ENCODE peak calls at places on chromosomes 6 and 20, in seven cellular contexts. I, Y, P, V, X, K and D are unnamed samples.

GRCh38 chr20:10649817-10650200 is 24.0 kb downstream of the JAG1 start:
- DNase-seq in I (no peak), Y (no peak), P (no peak), V (no peak), X (peak; percentile 83), K (no peak), D (no peak)

GRCh38 chr20:19718880-19719279 is 39.2 kb upstream of the RIN2 start:
- DNase-seq in I (no peak), Y (no peak), P (no peak), V (no peak), X (no peak), K (no peak), D (no peak)

GRCh38 chr6:106194949-106195919 is 109.1 kb downstream of the PRDM1 start:
- DNase-seq in I (no peak), Y (no peak), P (no peak), V (peak; percentile 71), X (no peak), K (no peak), D (peak; percentile 88)

GRCh38 chr6:166836785-166837718 is 119.3 kb downstream of the RNASET2 start:
- DNase-seq in I (no peak), Y (no peak), P (no peak), V (no peak), X (no peak), K (no peak), D (no peak)

GRCh38 chr20:25222461-25223178 is 25.3 kb upstream of the PYGB start:
- DNase-seq in I (no peak), Y (no peak), P (no peak), V (no peak), X (no peak), K (no peak), D (no peak)

GRCh38 chr6:130853555-130854183 is 26.5 kb downstream of the SMLR1 start:
- DNase-seq in I (no peak), Y (no peak), P (no peak), V (peak; percentile 86), X (peak; percentile 56), K (no peak), D (peak; percentile 76)

GRCh38 chr6:15672291-15672690 is 9.5 kb upstream of the DTNBP1 start:
- DNase-seq in I (no peak), Y (no peak), P (peak; percentile 43), V (no peak), X (no peak), K (no peak), D (no peak)

GRCh38 chr6:35273822-35274559 is 14.5 kb downstream of the ZNF76 start:
- DNase-seq in I (no peak), Y (no peak), P (no peak), V (peak; percentile 30), X (no peak), K (no peak), D (no peak)

GRCh38 chr6:137903933-137904821 is 37.1 kb downstream of the TNFAIP3 start:
- DNase-seq in I (no peak), Y (no peak), P (no peak), V (peak; percentile 71), X (no peak), K (no peak), D (peak; percentile 59)

GRCh38 chr20:53723045-53723444 is 129.4 kb upstream of the ZNF217 start:
- DNase-seq in I (no peak), Y (no peak), P (no peak), V (no peak), X (no peak), K (no peak), D (no peak)

GRCh38 chr6:56040271-56040670 is 164.9 kb upstream of the BMP5 start:
- DNase-seq in I (no peak), Y (no peak), P (no peak), V (peak; percentile 73), X (no peak), K (no peak), D (peak; percentile 53)

GRCh38 chr6:112332274-112332673 is 14.9 kb upstream of the RFPL4B start:
- DNase-seq in I (no peak), Y (no peak), P (no peak), V (peak; percentile 77), X (no peak), K (no peak), D (peak; percentile 87)

GRCh38 chr20:44111712-44112335 is 75.2 kb downstream of the JPH2 start:
- DNase-seq in I (no peak), Y (no peak), P (peak; percentile 20), V (peak; percentile 15), X (no peak), K (no peak), D (peak; percentile 17)

GRCh38 chr6:97677626-97678025 is 394.6 kb upstream of the MMS22L start:
- DNase-seq in I (no peak), Y (no peak), P (no peak), V (no peak), X (no peak), K (no peak), D (no peak)

GRCh38 chr20:2693996-2694471 is 1.5 kb downstream of the EBF4 start:
- DNase-seq in I (peak; percentile 30), Y (no peak), P (no peak), V (no peak), X (no peak), K (no peak), D (no peak)

GRCh38 chr20:6767536-6768227 is at the start of gene BMP2:
- DNase-seq in I (peak; percentile 70), Y (no peak), P (peak; percentile 43), V (peak; percentile 76), X (peak; percentile 16), K (peak; percentile 68), D (peak; percentile 43)

GRCh38 chr6:42779521-42779920 is 2.3 kb upstream of the BICRAL start:
- DNase-seq in I (no peak), Y (no peak), P (no peak), V (no peak), X (no peak), K (no peak), D (no peak)

GRCh38 chr6:11322252-11322885 is 89.9 kb upstream of the NEDD9 start:
- DNase-seq in I (no peak), Y (no peak), P (no peak), V (no peak), X (no peak), K (no peak), D (no peak)

GRCh38 chr6:156016186-156016976 is 560.7 kb upstream of the NOX3 start:
- DNase-seq in I (no peak), Y (no peak), P (no peak), V (no peak), X (no peak), K (no peak), D (no peak)

GRCh38 chr20:38249536-38250310 is 10.8 kb downstream of the KIAA1755 start:
- DNase-seq in I (no peak), Y (no peak), P (no peak), V (peak; percentile 44), X (no peak), K (no peak), D (no peak)

GRCh38 chr6:164578616-164579015 is 730.8 kb downstream of the C6orf118 start:
- DNase-seq in I (no peak), Y (no peak), P (no peak), V (no peak), X (no peak), K (no peak), D (no peak)

GRCh38 chr6:115570326-115570725 is 490.4 kb downstream of the FRK start:
- DNase-seq in I (no peak), Y (no peak), P (no peak), V (no peak), X (no peak), K (no peak), D (no peak)

GRCh38 chr20:57938158-57939108 is 228.6 kb upstream of the PMEPA1 start:
- DNase-seq in I (no peak), Y (no peak), P (no peak), V (peak; percentile 50), X (peak; percentile 11), K (no peak), D (no peak)

GRCh38 chr20:58286729-58287128 is 22.8 kb upstream of the RAB22A start:
- DNase-seq in I (no peak), Y (no peak), P (no peak), V (no peak), X (no peak), K (no peak), D (no peak)

GRCh38 chr6:33826537-33826936 is 22.7 kb upstream of the MLN start:
- DNase-seq in I (no peak), Y (no peak), P (no peak), V (no peak), X (no peak), K (no peak), D (no peak)

GRCh38 chr20:24638546-24639166 is 169.2 kb downstream of the SYNDIG1 start:
- DNase-seq in I (no peak), Y (no peak), P (no peak), V (no peak), X (no peak), K (no peak), D (no peak)

GRCh38 chr20:41386502-41387427 is 20.1 kb upstream of the EMILIN3 start:
- DNase-seq in I (no peak), Y (no peak), P (no peak), V (peak; percentile 33), X (no peak), K (no peak), D (no peak)

GRCh38 chr20:49230575-49231211 is 11.5 kb downstream of the DDX27 start:
- DNase-seq in I (no peak), Y (no peak), P (peak; percentile 92), V (peak; percentile 48), X (no peak), K (no peak), D (peak; percentile 25)

GRCh38 chr20:11687546-11688292 is 230.0 kb upstream of the BTBD3 start:
- DNase-seq in I (no peak), Y (no peak), P (no peak), V (no peak), X (no peak), K (peak; percentile 30), D (no peak)

GRCh38 chr20:11581271-11581670 is 336.4 kb upstream of the BTBD3 start:
- DNase-seq in I (no peak), Y (no peak), P (no peak), V (peak; percentile 20), X (no peak), K (no peak), D (peak; percentile 3)

GRCh38 chr6:135144678-135145508 is 36.2 kb upstream of the MYB start:
- DNase-seq in I (no peak), Y (no peak), P (peak; percentile 12), V (peak; percentile 56), X (peak; percentile 53), K (no peak), D (peak; percentile 64)

GRCh38 chr20:32536861-32537656 is 48.1 kb downstream of the NOL4L start:
- DNase-seq in I (no peak), Y (peak; percentile 62), P (peak; percentile 95), V (no peak), X (no peak), K (peak; percentile 87), D (no peak)